ENCODE peak calls at places on chromosome 13, in six cellular contexts. J is fibroblast of the aortic adventitia, B is left ventricle myocardium inferior, M is A673, E is PC-9, W is GM20000. S is an unnamed sample.

GRCh38 chr13:75621147-75621546 is 15.0 kb upstream of the LMO7 start:
- DNase-seq in J (peak; percentile 85), B (no peak), M (peak; percentile 43), E (no peak), W (no peak), S (no peak)

GRCh38 chr13:91652389-91652788 is 254.0 kb downstream of the GPC5 start:
- DNase-seq in J (no peak), B (no peak), M (no peak), E (no peak), W (no peak), S (no peak)

GRCh38 chr13:65414187-65414586 is 1815.9 kb downstream of the PCDH9 start:
- DNase-seq in J (no peak), B (no peak), M (no peak), E (no peak), W (no peak), S (no peak)

GRCh38 chr13:113647351-113648217 is 10.4 kb downstream of the ATP4B start:
- DNase-seq in J (peak; percentile 51), B (peak; percentile 89), M (peak; percentile 83), E (peak; percentile 82), W (no peak), S (peak; percentile 46)

GRCh38 chr13:33490461-33491327 is 205.1 kb upstream of the STARD13 start:
- DNase-seq in J (peak; percentile 29), B (no peak), M (peak; percentile 79), E (no peak), W (no peak), S (no peak)

GRCh38 chr13:73602295-73602694 is 531.9 kb downstream of the KLF12 start:
- DNase-seq in J (peak; percentile 22), B (no peak), M (peak; percentile 48), E (peak; percentile 10), W (no peak), S (no peak)

GRCh38 chr13:46562152-46562551 is 9.2 kb downstream of the LRCH1 start:
- DNase-seq in J (no peak), B (no peak), M (no peak), E (no peak), W (no peak), S (no peak)

GRCh38 chr13:58935689-58936088 is 1228.0 kb downstream of the DIAPH3 start:
- DNase-seq in J (no peak), B (no peak), M (no peak), E (no peak), W (no peak), S (no peak)

GRCh38 chr13:109145631-109146030 is 516.2 kb downstream of the MYO16 start:
- DNase-seq in J (peak; percentile 78), B (no peak), M (peak; percentile 93), E (peak; percentile 37), W (peak; percentile 74), S (no peak)

GRCh38 chr13:30607908-30608307 is 9.8 kb upstream of the USPL1 start:
- DNase-seq in J (no peak), B (no peak), M (no peak), E (no peak), W (peak; percentile 68), S (no peak)

GRCh38 chr13:44837250-44837649 is 152.0 kb downstream of the NUFIP1 start:
- DNase-seq in J (peak; percentile 45), B (no peak), M (no peak), E (no peak), W (no peak), S (no peak)

GRCh38 chr13:36804588-36804987 is 14.4 kb upstream of the RFXAP start:
- DNase-seq in J (no peak), B (no peak), M (no peak), E (peak; percentile 5), W (no peak), S (no peak)

GRCh38 chr13:30499338-30499737 is 33.6 kb upstream of the HMGB1 start:
- DNase-seq in J (no peak), B (no peak), M (no peak), E (no peak), W (no peak), S (no peak)

GRCh38 chr13:107301724-107302374 is 733.9 kb upstream of the ARGLU1 start:
- DNase-seq in J (no peak), B (no peak), M (peak; percentile 39), E (no peak), W (no peak), S (no peak)

GRCh38 chr13:32175307-32175706 is 139.9 kb downstream of the ZAR1L start:
- DNase-seq in J (peak; percentile 45), B (no peak), M (no peak), E (no peak), W (no peak), S (no peak)

GRCh38 chr13:99386495-99386894 is 79.3 kb upstream of the GPR183 start:
- DNase-seq in J (no peak), B (no peak), M (no peak), E (no peak), W (no peak), S (no peak)

DNA sequence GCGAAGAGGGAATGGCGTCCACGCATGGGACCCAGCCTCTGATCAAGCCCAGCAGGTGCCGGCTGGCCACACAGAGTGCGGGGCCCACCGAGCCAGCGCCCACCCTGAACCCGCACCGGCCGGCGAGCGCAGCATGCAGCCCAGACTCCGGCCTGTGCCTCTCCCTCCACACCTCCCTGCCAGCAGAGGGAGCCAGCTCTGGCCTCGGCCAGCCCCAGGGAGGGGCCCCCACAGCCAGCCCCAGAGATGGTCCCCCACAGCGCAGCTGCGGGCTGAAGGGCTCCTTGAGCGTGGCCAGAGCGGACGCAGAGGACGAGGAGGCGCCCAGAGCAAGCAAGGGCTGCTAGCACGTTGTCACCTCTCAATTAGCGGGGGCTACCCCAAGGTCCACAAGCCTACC is 904.5 kb downstream of the SLITRK6 start:
- DNase-seq in J (no peak), B (no peak), M (no peak), E (no peak), W (no peak), S (no peak)
- TF ChIP-seq CTCF in J (no peak), B (no peak), M (peak; percentile 20), E (no peak), W (no peak), S (no peak)

GRCh38 chr13:49216334-49216733 is 3.8 kb upstream of the MLNR start:
- DNase-seq in J (no peak), B (no peak), M (no peak), E (no peak), W (no peak), S (no peak)

GRCh38 chr13:49213997-49214916 is 5.9 kb upstream of the MLNR start:
- DNase-seq in J (no peak), B (no peak), M (no peak), E (no peak), W (no peak), S (no peak)

GRCh38 chr13:49213539-49213938 is 6.6 kb upstream of the MLNR start:
- DNase-seq in J (no peak), B (no peak), M (no peak), E (no peak), W (no peak), S (no peak)

GRCh38 chr13:49217962-49218492 is 2.1 kb upstream of the MLNR start:
- DNase-seq in J (no peak), B (no peak), M (no peak), E (no peak), W (no peak), S (no peak)

DNA sequence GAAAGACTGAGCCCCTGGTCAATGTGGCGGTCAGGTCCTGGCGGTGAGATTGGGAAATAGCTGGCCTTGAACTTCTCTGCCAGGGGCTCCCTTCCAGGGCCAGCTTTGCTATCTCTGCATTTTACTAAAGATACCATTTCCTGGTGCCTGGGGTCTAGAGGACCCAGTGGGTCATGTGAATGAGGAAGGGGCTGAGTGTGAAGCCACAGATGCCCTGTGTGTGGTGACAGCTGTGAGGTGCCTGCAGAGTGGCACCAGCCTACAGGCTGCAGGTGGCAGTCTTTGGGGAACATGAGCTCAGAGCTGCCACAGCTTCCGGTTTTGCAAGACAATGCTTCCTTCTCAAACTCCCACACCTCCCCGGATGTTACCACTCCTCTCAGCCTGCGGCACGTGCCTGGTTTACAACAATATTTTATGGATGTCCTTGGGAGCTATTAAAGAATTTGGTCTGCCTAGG is 5.2 kb upstream of the MLNR start:
- DNase-seq in J (no peak), B (no peak), M (peak; percentile 75), E (peak; percentile 8), W (peak; percentile 51), S (peak; percentile 82)
- TF ChIP-seq CTCF in J (no peak), B (no peak), M (peak; percentile 42), E (no peak), W (no peak), S (peak; percentile 49)

DNA sequence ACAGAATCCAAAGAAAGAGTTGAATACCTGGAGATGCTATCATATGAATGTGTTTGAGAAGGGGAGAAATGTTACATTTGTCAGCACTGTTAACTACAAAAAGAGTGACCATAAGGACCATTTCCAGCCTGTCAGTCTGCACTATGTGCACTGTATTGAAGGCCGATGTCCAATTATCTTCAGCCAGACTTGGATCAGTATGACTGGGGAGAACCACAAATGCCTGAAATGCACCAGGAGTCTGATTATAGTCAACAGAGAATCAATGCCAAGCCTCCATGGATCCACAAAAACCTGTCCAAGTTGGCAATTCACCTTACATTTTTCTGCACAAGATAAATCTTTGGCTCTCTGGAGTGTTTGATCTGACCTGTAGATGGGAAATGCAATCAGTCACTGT is 697.5 kb upstream of the SGCG start:
- DNase-seq in J (no peak), B (no peak), M (no peak), E (no peak), W (no peak), S (no peak)
- TF ChIP-seq CTCF in J (no peak), B (no peak), M (no peak), E (no peak), W (no peak), S (no peak)

GRCh38 chr13:67740871-67741475 is 510.8 kb upstream of the PCDH9 start:
- DNase-seq in J (no peak), B (no peak), M (peak; percentile 4), E (no peak), W (no peak), S (no peak)

GRCh38 chr13:67735651-67736050 is 505.5 kb upstream of the PCDH9 start:
- DNase-seq in J (no peak), B (no peak), M (no peak), E (no peak), W (no peak), S (no peak)

GRCh38 chr13:67742478-67742877 is 512.3 kb upstream of the PCDH9 start:
- DNase-seq in J (no peak), B (no peak), M (no peak), E (no peak), W (no peak), S (no peak)

DNA sequence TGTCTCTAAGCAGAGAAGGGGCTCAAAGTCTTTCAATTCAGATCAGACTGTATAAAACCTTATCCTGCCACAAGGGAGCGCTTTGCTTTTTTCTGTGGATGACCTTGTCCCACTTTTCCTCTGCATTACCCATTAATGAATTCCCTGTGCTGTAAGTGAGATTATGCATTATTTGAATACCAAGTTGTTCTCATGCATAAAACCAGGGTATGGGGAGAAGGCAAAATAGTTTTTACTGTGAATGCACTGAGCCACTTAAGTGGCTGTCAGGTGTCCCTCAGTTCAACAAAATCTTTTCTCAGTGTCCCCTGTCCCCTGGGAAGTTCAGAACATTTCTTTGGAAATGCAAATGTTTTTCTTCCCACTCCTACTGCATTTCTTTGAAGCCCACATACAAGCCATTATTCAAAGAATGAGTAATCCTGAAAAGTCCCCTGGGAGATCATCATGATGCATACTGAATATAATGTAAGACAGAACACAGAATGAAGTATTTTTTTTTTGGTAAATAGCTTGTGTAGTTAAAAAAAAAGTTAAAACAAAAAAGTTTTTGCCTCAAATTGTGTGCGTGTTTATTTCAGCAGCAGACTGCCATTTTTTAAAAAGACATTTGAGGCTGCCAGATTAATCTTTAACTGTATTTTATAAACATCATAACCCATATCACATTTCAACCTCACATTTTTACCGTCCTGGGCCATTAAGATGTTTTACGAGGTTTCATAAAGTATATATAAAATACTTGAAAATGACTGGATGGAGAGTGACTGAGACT is 506.7 kb upstream of the PCDH9 start:
- DNase-seq in J (peak; percentile 13), B (no peak), M (peak; percentile 94), E (no peak), W (no peak), S (no peak)
- TF ChIP-seq CTCF in J (no peak), B (no peak), M (peak; percentile 71), E (no peak), W (no peak), S (no peak)

S was measured in CD14-positive monocyte.